ENCODE peak calls at places on chromosomes 6 and 20, in nine cellular contexts. One of them, this sample, is unnamed.
A peak's percentile ranks its signal among the peaks of the same experiment; 100 is the strongest.

GRCh38 chr6:143064996-143065683 is 4.5 kb downstream of the AIG1 start:
- DNase-seq in GM23338: no peak
- DNase-seq in AG09309: no peak
- DNase-seq in fibroblast of the aortic adventitia: no peak
- DNase-seq in right atrium auricular region: no peak
- DNase-seq in choroid plexus epithelial cell: no peak
- DNase-seq in tibial artery: no peak
- DNase-seq in HFF-Myc: peak; percentile 5
- DNase-seq in cardiac muscle cell: no peak
- DNase-seq in this sample: peak; percentile 31

GRCh38 chr6:108944707-108945685 is 96.8 kb downstream of the ARMC2 start:
- DNase-seq in GM23338: no peak
- DNase-seq in AG09309: peak; percentile 97
- DNase-seq in fibroblast of the aortic adventitia: peak; percentile 97
- DNase-seq in right atrium auricular region: peak; percentile 84
- DNase-seq in choroid plexus epithelial cell: peak; percentile 88
- DNase-seq in tibial artery: peak; percentile 60
- DNase-seq in HFF-Myc: peak; percentile 55
- DNase-seq in cardiac muscle cell: no peak
- DNase-seq in this sample: no peak

GRCh38 chr6:49409951-49410542 is 53.0 kb downstream of the MMUT start:
- DNase-seq in GM23338: peak; percentile 82
- DNase-seq in AG09309: peak; percentile 31
- DNase-seq in fibroblast of the aortic adventitia: peak; percentile 91
- DNase-seq in right atrium auricular region: peak; percentile 82
- DNase-seq in choroid plexus epithelial cell: peak; percentile 83
- DNase-seq in tibial artery: peak; percentile 80
- DNase-seq in HFF-Myc: peak; percentile 53
- DNase-seq in cardiac muscle cell: peak; percentile 81
- DNase-seq in this sample: peak; percentile 76

GRCh38 chr20:59428441-59429205 is 128.2 kb downstream of the EDN3 start:
- DNase-seq in GM23338: peak; percentile 46
- DNase-seq in AG09309: no peak
- DNase-seq in fibroblast of the aortic adventitia: no peak
- DNase-seq in right atrium auricular region: no peak
- DNase-seq in choroid plexus epithelial cell: no peak
- DNase-seq in tibial artery: no peak
- DNase-seq in HFF-Myc: no peak
- DNase-seq in cardiac muscle cell: no peak
- DNase-seq in this sample: no peak

GRCh38 chr20:51393566-51393965 is 149.0 kb downstream of the NFATC2 start:
- DNase-seq in GM23338: no peak
- DNase-seq in AG09309: no peak
- DNase-seq in fibroblast of the aortic adventitia: no peak
- DNase-seq in right atrium auricular region: no peak
- DNase-seq in choroid plexus epithelial cell: no peak
- DNase-seq in tibial artery: no peak
- DNase-seq in HFF-Myc: no peak
- DNase-seq in cardiac muscle cell: peak; percentile 69
- DNase-seq in this sample: no peak

GRCh38 chr6:138287144-138287955 is 69.1 kb upstream of the PBOV1 start:
- DNase-seq in GM23338: peak; percentile 78
- DNase-seq in AG09309: no peak
- DNase-seq in fibroblast of the aortic adventitia: peak; percentile 51
- DNase-seq in right atrium auricular region: no peak
- DNase-seq in choroid plexus epithelial cell: peak; percentile 24
- DNase-seq in tibial artery: no peak
- DNase-seq in HFF-Myc: no peak
- DNase-seq in cardiac muscle cell: peak; percentile 73
- DNase-seq in this sample: peak; percentile 61

GRCh38 chr20:35006531-35006971 is 50.9 kb downstream of the MYH7B start:
- DNase-seq in GM23338: no peak
- DNase-seq in AG09309: no peak
- DNase-seq in fibroblast of the aortic adventitia: no peak
- DNase-seq in right atrium auricular region: no peak
- DNase-seq in choroid plexus epithelial cell: no peak
- DNase-seq in tibial artery: peak; percentile 15
- DNase-seq in HFF-Myc: no peak
- DNase-seq in cardiac muscle cell: peak; percentile 88
- DNase-seq in this sample: no peak

GRCh38 chr6:31180500-31180899 is 10.0 kb upstream of the POU5F1 start:
- DNase-seq in GM23338: peak; percentile 95
- DNase-seq in AG09309: peak; percentile 67
- DNase-seq in fibroblast of the aortic adventitia: peak; percentile 81
- DNase-seq in right atrium auricular region: no peak
- DNase-seq in choroid plexus epithelial cell: peak; percentile 51
- DNase-seq in tibial artery: peak; percentile 32
- DNase-seq in HFF-Myc: no peak
- DNase-seq in cardiac muscle cell: no peak
- DNase-seq in this sample: no peak

DNA sequence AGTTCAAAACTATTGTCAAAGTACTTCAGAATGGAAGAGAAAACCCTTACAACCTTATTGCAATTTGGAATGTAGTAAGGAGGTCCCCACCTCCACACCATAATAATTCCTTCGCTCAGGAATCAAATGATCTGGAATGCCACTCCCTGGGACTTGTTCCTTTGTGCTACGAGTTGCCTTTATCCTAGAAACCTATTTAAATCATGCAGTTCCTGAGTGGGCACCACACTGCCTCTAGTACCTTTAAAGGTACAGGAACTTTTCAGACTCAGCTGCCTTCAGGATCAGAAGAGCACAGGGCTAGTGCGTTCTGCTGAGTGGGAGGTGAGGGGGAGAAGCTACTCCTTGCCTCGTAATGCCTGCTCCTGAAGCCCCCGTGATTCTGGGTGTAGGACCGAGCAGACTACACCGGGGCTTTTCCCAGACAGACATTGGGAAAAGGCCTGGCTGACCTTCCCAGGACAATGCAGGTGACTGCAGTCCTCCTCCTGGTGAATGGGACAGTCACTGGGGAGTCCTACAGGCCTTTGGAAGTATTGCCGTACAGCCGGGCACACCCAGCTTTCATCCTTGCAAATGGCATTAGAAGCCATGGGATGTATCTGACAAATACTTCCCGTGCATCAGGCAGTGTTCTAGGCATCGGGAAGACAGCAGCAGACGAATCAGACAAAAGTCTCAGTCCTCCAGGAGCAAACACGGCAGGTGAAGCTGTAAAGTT is 11.8 kb upstream of the TUBB2B start:
- DNase-seq in GM23338: peak; percentile 68
- DNase-seq in AG09309: no peak
- DNase-seq in fibroblast of the aortic adventitia: no peak
- DNase-seq in right atrium auricular region: no peak
- DNase-seq in choroid plexus epithelial cell: no peak
- DNase-seq in tibial artery: no peak
- DNase-seq in HFF-Myc: no peak
- DNase-seq in cardiac muscle cell: no peak
- DNase-seq in this sample: no peak
- TF ChIP-seq CTCF in GM23338: peak; percentile 48
- TF ChIP-seq CTCF in AG09309: peak; percentile 12
- TF ChIP-seq CTCF in fibroblast of the aortic adventitia: peak; percentile 30
- TF ChIP-seq CTCF in right atrium auricular region: no peak
- TF ChIP-seq CTCF in choroid plexus epithelial cell: peak; percentile 18
- TF ChIP-seq CTCF in tibial artery: no peak
- TF ChIP-seq CTCF in HFF-Myc: peak; percentile 18
- TF ChIP-seq CTCF in cardiac muscle cell: peak; percentile 15
- TF ChIP-seq CTCF in this sample: no peak

DNA sequence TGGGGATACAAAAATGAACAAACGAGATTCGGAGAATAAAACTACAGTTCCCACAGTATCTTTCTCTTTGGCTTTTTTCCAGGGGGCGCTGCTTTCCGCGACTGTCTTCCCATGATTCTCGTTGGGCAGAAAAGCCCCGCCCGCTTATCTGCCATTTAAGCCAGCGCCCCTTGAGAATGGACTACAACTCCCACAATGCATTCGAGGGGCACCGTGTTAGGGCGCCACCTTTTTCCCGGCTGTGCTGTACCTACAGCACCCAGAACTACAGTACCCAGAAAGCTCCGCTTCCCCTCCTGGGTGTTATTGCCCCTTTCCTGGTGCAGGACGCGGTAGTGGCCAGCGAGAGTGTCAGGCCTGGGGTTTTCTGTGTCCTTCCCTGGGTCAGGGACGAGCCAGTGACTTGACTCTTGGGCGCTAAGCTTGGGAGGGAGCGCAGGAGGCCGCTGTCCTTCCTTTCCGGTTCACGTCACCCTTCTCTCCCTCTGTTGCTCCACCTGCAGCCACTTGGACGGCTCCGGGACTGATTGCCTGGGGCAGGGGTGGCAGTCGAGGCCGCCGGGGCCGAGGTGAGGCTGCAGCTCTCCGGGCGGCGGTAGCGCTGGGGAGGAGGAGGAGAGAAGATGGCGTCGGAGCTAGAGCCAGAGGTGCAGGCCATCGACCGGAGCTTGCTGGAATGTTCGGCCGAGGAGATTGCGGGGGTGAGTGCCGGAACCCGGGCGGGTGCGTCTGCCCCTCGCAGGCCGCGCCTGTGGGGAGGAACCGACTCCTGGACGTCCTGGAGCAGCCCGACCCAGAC is at the start of gene UBR2:
- DNase-seq in GM23338: peak; percentile 100
- DNase-seq in AG09309: peak; percentile 96
- DNase-seq in fibroblast of the aortic adventitia: peak; percentile 99
- DNase-seq in right atrium auricular region: peak; percentile 99
- DNase-seq in choroid plexus epithelial cell: peak; percentile 99
- DNase-seq in tibial artery: peak; percentile 99
- DNase-seq in HFF-Myc: peak; percentile 96
- DNase-seq in cardiac muscle cell: peak; percentile 99
- DNase-seq in this sample: peak; percentile 99
- TF ChIP-seq CTCF in GM23338: peak; percentile 51
- TF ChIP-seq CTCF in AG09309: no peak
- TF ChIP-seq CTCF in fibroblast of the aortic adventitia: peak; percentile 1
- TF ChIP-seq CTCF in right atrium auricular region: peak; percentile 52
- TF ChIP-seq CTCF in choroid plexus epithelial cell: peak; percentile 41
- TF ChIP-seq CTCF in tibial artery: peak; percentile 14
- TF ChIP-seq CTCF in HFF-Myc: peak; percentile 30
- TF ChIP-seq CTCF in cardiac muscle cell: peak; percentile 25
- TF ChIP-seq CTCF in this sample: no peak

GRCh38 chr6:160791459-160791858 is 89.4 kb downstream of the PLG start:
- DNase-seq in GM23338: no peak
- DNase-seq in AG09309: no peak
- DNase-seq in fibroblast of the aortic adventitia: no peak
- DNase-seq in right atrium auricular region: no peak
- DNase-seq in choroid plexus epithelial cell: no peak
- DNase-seq in tibial artery: no peak
- DNase-seq in HFF-Myc: no peak
- DNase-seq in cardiac muscle cell: no peak
- DNase-seq in this sample: no peak

GRCh38 chr6:160791981-160792418 is 90.0 kb downstream of the PLG start:
- DNase-seq in GM23338: no peak
- DNase-seq in AG09309: no peak
- DNase-seq in fibroblast of the aortic adventitia: no peak
- DNase-seq in right atrium auricular region: no peak
- DNase-seq in choroid plexus epithelial cell: no peak
- DNase-seq in tibial artery: no peak
- DNase-seq in HFF-Myc: no peak
- DNase-seq in cardiac muscle cell: no peak
- DNase-seq in this sample: peak; percentile 37

GRCh38 chr6:160788806-160789205 is 86.8 kb downstream of the PLG start:
- DNase-seq in GM23338: peak; percentile 59
- DNase-seq in AG09309: no peak
- DNase-seq in fibroblast of the aortic adventitia: no peak
- DNase-seq in right atrium auricular region: no peak
- DNase-seq in choroid plexus epithelial cell: no peak
- DNase-seq in tibial artery: no peak
- DNase-seq in HFF-Myc: no peak
- DNase-seq in cardiac muscle cell: no peak
- DNase-seq in this sample: no peak

GRCh38 chr6:160789263-160790027 is 87.4 kb downstream of the PLG start:
- DNase-seq in GM23338: no peak
- DNase-seq in AG09309: no peak
- DNase-seq in fibroblast of the aortic adventitia: no peak
- DNase-seq in right atrium auricular region: no peak
- DNase-seq in choroid plexus epithelial cell: no peak
- DNase-seq in tibial artery: no peak
- DNase-seq in HFF-Myc: no peak
- DNase-seq in cardiac muscle cell: no peak
- DNase-seq in this sample: no peak

DNA sequence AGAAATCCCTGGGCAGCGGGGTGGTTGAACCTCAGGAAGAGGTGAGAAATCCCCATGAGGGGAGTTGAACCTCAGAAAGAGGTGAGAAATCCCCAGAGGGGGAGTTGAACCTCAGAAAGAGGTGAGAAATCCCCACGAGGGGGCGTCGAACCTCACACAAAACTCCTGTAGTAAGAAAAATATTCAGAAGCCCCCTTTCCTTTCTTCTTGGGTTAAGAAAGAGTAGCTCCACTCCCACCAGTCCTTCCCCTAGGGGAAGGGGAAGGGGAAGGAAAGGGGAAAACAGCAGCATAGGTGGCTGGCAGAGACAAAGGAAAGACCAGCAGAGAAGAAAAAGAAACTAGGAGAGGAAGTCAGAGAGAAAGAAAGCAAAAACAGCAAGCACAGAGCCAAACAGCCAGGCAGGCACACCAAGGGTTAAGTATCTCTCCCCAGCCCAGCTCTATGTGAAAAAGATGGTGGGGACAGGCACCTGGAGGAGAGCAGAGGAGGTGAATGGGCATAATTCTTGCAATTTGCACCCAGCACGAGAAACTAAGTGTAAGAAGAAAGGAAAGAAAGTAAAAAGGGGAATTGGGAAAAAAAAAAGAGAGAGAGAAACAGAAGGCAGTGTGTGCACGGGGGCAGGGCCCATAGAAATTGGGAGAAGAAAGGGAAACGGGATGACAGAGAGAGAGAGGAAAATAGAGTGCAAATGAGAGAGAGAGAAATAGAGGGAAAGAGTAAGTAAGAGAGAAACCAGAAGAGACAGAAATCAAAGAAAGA is 88.2 kb downstream of the PLG start:
- DNase-seq in GM23338: peak; percentile 49
- DNase-seq in AG09309: no peak
- DNase-seq in fibroblast of the aortic adventitia: no peak
- DNase-seq in right atrium auricular region: no peak
- DNase-seq in choroid plexus epithelial cell: no peak
- DNase-seq in tibial artery: no peak
- DNase-seq in HFF-Myc: no peak
- DNase-seq in cardiac muscle cell: no peak
- DNase-seq in this sample: no peak
- TF ChIP-seq CTCF in GM23338: peak; percentile 33
- TF ChIP-seq CTCF in AG09309: peak; percentile 5
- TF ChIP-seq CTCF in fibroblast of the aortic adventitia: no peak
- TF ChIP-seq CTCF in right atrium auricular region: no peak
- TF ChIP-seq CTCF in choroid plexus epithelial cell: peak; percentile 9
- TF ChIP-seq CTCF in tibial artery: no peak
- TF ChIP-seq CTCF in HFF-Myc: no peak
- TF ChIP-seq CTCF in cardiac muscle cell: no peak
- TF ChIP-seq CTCF in this sample: no peak

DNA sequence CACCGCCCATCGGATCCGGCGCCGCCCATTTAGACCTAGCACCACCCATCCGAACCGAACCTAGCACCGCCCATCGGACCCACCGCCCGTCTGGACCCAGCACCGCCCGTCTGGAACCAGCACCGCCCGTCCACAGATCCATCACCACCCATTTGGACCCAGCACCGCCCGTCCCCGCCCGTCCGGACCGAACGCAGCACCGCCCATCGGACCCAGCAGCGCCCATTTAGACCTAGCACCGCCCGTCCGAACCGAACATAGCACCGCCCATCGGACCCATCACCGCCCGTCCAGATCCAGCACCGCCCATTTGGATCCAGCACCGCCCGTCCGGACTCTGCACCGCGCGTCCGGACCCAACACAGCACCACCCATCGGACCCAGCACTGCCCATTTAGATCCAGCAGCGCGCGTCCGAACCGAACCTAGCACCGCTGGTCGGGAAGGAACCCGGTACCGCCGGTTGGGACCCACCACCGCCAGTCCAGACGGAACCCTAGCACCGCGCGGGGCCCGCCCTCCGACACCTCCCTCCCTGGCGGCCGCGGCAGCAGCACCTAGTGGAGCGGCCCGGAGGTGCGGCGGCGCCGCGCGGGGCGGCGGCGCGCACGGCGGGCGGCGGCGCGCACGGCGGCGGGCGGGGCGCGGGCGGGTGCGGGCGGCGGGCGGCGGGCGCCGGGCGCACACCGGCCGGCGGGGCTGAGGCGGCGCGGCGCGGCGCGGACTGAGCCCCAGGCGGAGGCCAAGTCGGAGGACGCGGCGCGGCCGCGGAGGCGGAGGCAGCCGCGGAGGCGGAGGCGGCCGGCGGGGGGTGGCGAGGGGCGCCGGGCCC is at the start of gene AFDN:
- DNase-seq in GM23338: peak; percentile 78
- DNase-seq in AG09309: no peak
- DNase-seq in fibroblast of the aortic adventitia: peak; percentile 30
- DNase-seq in right atrium auricular region: peak; percentile 68
- DNase-seq in choroid plexus epithelial cell: peak; percentile 56
- DNase-seq in tibial artery: peak; percentile 67
- DNase-seq in HFF-Myc: no peak
- DNase-seq in cardiac muscle cell: peak; percentile 82
- DNase-seq in this sample: peak; percentile 57
- TF ChIP-seq CTCF in GM23338: peak; percentile 10
- TF ChIP-seq CTCF in AG09309: peak; percentile 31
- TF ChIP-seq CTCF in fibroblast of the aortic adventitia: peak; percentile 53
- TF ChIP-seq CTCF in right atrium auricular region: peak; percentile 44
- TF ChIP-seq CTCF in choroid plexus epithelial cell: peak; percentile 51
- TF ChIP-seq CTCF in tibial artery: peak; percentile 68
- TF ChIP-seq CTCF in HFF-Myc: no peak
- TF ChIP-seq CTCF in cardiac muscle cell: peak; percentile 37
- TF ChIP-seq CTCF in this sample: no peak